ENCODE peak calls at places on chromosomes 3 and 15, in eight cellular contexts. One of them, this sample, is unnamed.

GRCh38 chr3:38362825-38363224 is 16.2 kb downstream of the XYLB start:
- DNase-seq in RWPE1: no peak
- DNase-seq in CD4-positive, alpha-beta T cell: no peak
- DNase-seq in GM23338: no peak
- DNase-seq in body of pancreas: no peak
- DNase-seq in WTC11: no peak
- DNase-seq in right atrium auricular region: no peak
- DNase-seq in lung: no peak
- DNase-seq in this sample: no peak

GRCh38 chr3:114093596-114093995 is 37.1 kb downstream of the QTRT2 start:
- DNase-seq in WTC11: no peak
- DNase-seq in right atrium auricular region: peak; percentile 70
- DNase-seq in body of pancreas: peak; percentile 43
- DNase-seq in CD4-positive, alpha-beta T cell: no peak
- DNase-seq in lung: no peak
- DNase-seq in GM23338: no peak
- DNase-seq in RWPE1: peak; percentile 56
- DNase-seq in this sample: no peak

GRCh38 chr15:91521996-91522395 is 331.5 kb upstream of the SLCO3A1 start:
- DNase-seq in GM23338: no peak
- DNase-seq in WTC11: no peak
- DNase-seq in CD4-positive, alpha-beta T cell: no peak
- DNase-seq in RWPE1: no peak
- DNase-seq in right atrium auricular region: no peak
- DNase-seq in lung: no peak
- DNase-seq in body of pancreas: no peak
- DNase-seq in this sample: no peak

GRCh38 chr3:165502707-165503106 is 306.5 kb upstream of the SLITRK3 start:
- DNase-seq in WTC11: no peak
- DNase-seq in lung: no peak
- DNase-seq in body of pancreas: no peak
- DNase-seq in right atrium auricular region: no peak
- DNase-seq in RWPE1: no peak
- DNase-seq in CD4-positive, alpha-beta T cell: no peak
- DNase-seq in GM23338: no peak
- DNase-seq in this sample: no peak

GRCh38 chr3:172749201-172749965 is 1.1 kb upstream of the ECT2 start:
- DNase-seq in body of pancreas: peak; percentile 37
- DNase-seq in GM23338: peak; percentile 16
- DNase-seq in RWPE1: peak; percentile 75
- DNase-seq in WTC11: no peak
- DNase-seq in CD4-positive, alpha-beta T cell: no peak
- DNase-seq in lung: peak; percentile 47
- DNase-seq in right atrium auricular region: peak; percentile 72
- DNase-seq in this sample: no peak

GRCh38 chr15:100801256-100801900 is 78.3 kb upstream of the ALDH1A3 start:
- DNase-seq in CD4-positive, alpha-beta T cell: no peak
- DNase-seq in right atrium auricular region: no peak
- DNase-seq in WTC11: no peak
- DNase-seq in lung: no peak
- DNase-seq in body of pancreas: no peak
- DNase-seq in GM23338: no peak
- DNase-seq in RWPE1: no peak
- DNase-seq in this sample: no peak

GRCh38 chr15:98888839-98889479 is 118.6 kb downstream of the PGPEP1L start:
- DNase-seq in lung: no peak
- DNase-seq in RWPE1: no peak
- DNase-seq in CD4-positive, alpha-beta T cell: no peak
- DNase-seq in GM23338: no peak
- DNase-seq in body of pancreas: no peak
- DNase-seq in right atrium auricular region: no peak
- DNase-seq in WTC11: no peak
- DNase-seq in this sample: no peak

GRCh38 chr15:39429898-39430357 is 151.0 kb upstream of the THBS1 start:
- DNase-seq in body of pancreas: no peak
- DNase-seq in CD4-positive, alpha-beta T cell: no peak
- DNase-seq in lung: no peak
- DNase-seq in WTC11: no peak
- DNase-seq in GM23338: no peak
- DNase-seq in RWPE1: peak; percentile 57
- DNase-seq in right atrium auricular region: no peak
- DNase-seq in this sample: no peak

GRCh38 chr3:18122264-18122663 is 302.9 kb downstream of the SATB1 start:
- DNase-seq in body of pancreas: no peak
- DNase-seq in WTC11: no peak
- DNase-seq in RWPE1: no peak
- DNase-seq in lung: no peak
- DNase-seq in right atrium auricular region: no peak
- DNase-seq in CD4-positive, alpha-beta T cell: no peak
- DNase-seq in GM23338: no peak
- DNase-seq in this sample: no peak

GRCh38 chr3:187209501-187209900 is 12.2 kb downstream of the RTP1 start:
- DNase-seq in GM23338: no peak
- DNase-seq in RWPE1: no peak
- DNase-seq in CD4-positive, alpha-beta T cell: no peak
- DNase-seq in right atrium auricular region: no peak
- DNase-seq in body of pancreas: no peak
- DNase-seq in WTC11: no peak
- DNase-seq in lung: no peak
- DNase-seq in this sample: no peak

GRCh38 chr3:187212705-187213104 is 15.4 kb downstream of the RTP1 start:
- DNase-seq in lung: no peak
- DNase-seq in body of pancreas: no peak
- DNase-seq in GM23338: no peak
- DNase-seq in right atrium auricular region: peak; percentile 62
- DNase-seq in WTC11: no peak
- DNase-seq in RWPE1: no peak
- DNase-seq in CD4-positive, alpha-beta T cell: no peak
- DNase-seq in this sample: no peak

GRCh38 chr3:187210091-187210490 is 12.8 kb downstream of the RTP1 start:
- DNase-seq in RWPE1: no peak
- DNase-seq in WTC11: no peak
- DNase-seq in right atrium auricular region: no peak
- DNase-seq in body of pancreas: no peak
- DNase-seq in lung: no peak
- DNase-seq in GM23338: no peak
- DNase-seq in CD4-positive, alpha-beta T cell: no peak
- DNase-seq in this sample: no peak

GRCh38 chr3:187210555-187211327 is 13.5 kb downstream of the RTP1 start:
- DNase-seq in CD4-positive, alpha-beta T cell: no peak
- DNase-seq in WTC11: no peak
- DNase-seq in GM23338: peak; percentile 72
- DNase-seq in body of pancreas: no peak
- DNase-seq in lung: no peak
- DNase-seq in RWPE1: no peak
- DNase-seq in right atrium auricular region: no peak
- DNase-seq in this sample: no peak

GRCh38 chr3:187211532-187212274 is 14.4 kb downstream of the RTP1 start:
- DNase-seq in WTC11: no peak
- DNase-seq in lung: no peak
- DNase-seq in RWPE1: peak; percentile 41
- DNase-seq in GM23338: no peak
- DNase-seq in body of pancreas: no peak
- DNase-seq in CD4-positive, alpha-beta T cell: no peak
- DNase-seq in right atrium auricular region: peak; percentile 64
- DNase-seq in this sample: no peak
- TF ChIP-seq CTCF in WTC11: no peak
- TF ChIP-seq CTCF in lung: no peak
- TF ChIP-seq CTCF in RWPE1: no peak
- TF ChIP-seq CTCF in GM23338: no peak
- TF ChIP-seq CTCF in body of pancreas: no peak
- TF ChIP-seq CTCF in CD4-positive, alpha-beta T cell: no peak
- TF ChIP-seq CTCF in right atrium auricular region: no peak
- TF ChIP-seq CTCF in this sample: no peak

GRCh38 chr3:124951511-124952390 is 17.2 kb upstream of the MUC13 start:
- DNase-seq in GM23338: no peak
- DNase-seq in body of pancreas: no peak
- DNase-seq in RWPE1: no peak
- DNase-seq in WTC11: no peak
- DNase-seq in CD4-positive, alpha-beta T cell: no peak
- DNase-seq in lung: no peak
- DNase-seq in right atrium auricular region: no peak
- DNase-seq in this sample: no peak
- TF ChIP-seq CTCF in GM23338: no peak
- TF ChIP-seq CTCF in body of pancreas: no peak
- TF ChIP-seq CTCF in RWPE1: no peak
- TF ChIP-seq CTCF in WTC11: no peak
- TF ChIP-seq CTCF in CD4-positive, alpha-beta T cell: no peak
- TF ChIP-seq CTCF in lung: no peak
- TF ChIP-seq CTCF in right atrium auricular region: no peak
- TF ChIP-seq CTCF in this sample: no peak

GRCh38 chr3:13528217-13528801 is 20.6 kb upstream of the FBLN2 start:
- DNase-seq in body of pancreas: no peak
- DNase-seq in GM23338: peak; percentile 93
- DNase-seq in lung: no peak
- DNase-seq in right atrium auricular region: no peak
- DNase-seq in WTC11: peak; percentile 55
- DNase-seq in CD4-positive, alpha-beta T cell: no peak
- DNase-seq in RWPE1: no peak
- DNase-seq in this sample: no peak
- TF ChIP-seq CTCF in body of pancreas: no peak
- TF ChIP-seq CTCF in GM23338: peak; percentile 58
- TF ChIP-seq CTCF in lung: no peak
- TF ChIP-seq CTCF in right atrium auricular region: peak; percentile 34
- TF ChIP-seq CTCF in WTC11: no peak
- TF ChIP-seq CTCF in CD4-positive, alpha-beta T cell: no peak
- TF ChIP-seq CTCF in RWPE1: no peak
- TF ChIP-seq CTCF in this sample: peak; percentile 52

GRCh38 chr3:42957573-42957972 is 21.5 kb upstream of the GASK1A start:
- DNase-seq in RWPE1: no peak
- DNase-seq in body of pancreas: no peak
- DNase-seq in CD4-positive, alpha-beta T cell: no peak
- DNase-seq in lung: no peak
- DNase-seq in GM23338: peak; percentile 51
- DNase-seq in WTC11: no peak
- DNase-seq in right atrium auricular region: no peak
- DNase-seq in this sample: no peak
- TF ChIP-seq CTCF in RWPE1: peak; percentile 14
- TF ChIP-seq CTCF in body of pancreas: no peak
- TF ChIP-seq CTCF in CD4-positive, alpha-beta T cell: no peak
- TF ChIP-seq CTCF in lung: no peak
- TF ChIP-seq CTCF in GM23338: peak; percentile 45
- TF ChIP-seq CTCF in WTC11: no peak
- TF ChIP-seq CTCF in right atrium auricular region: no peak
- TF ChIP-seq CTCF in this sample: peak; percentile 36

GRCh38 chr3:168655591-168655990 is 559.9 kb upstream of the GOLIM4 start:
- DNase-seq in RWPE1: no peak
- DNase-seq in body of pancreas: no peak
- DNase-seq in lung: no peak
- DNase-seq in WTC11: no peak
- DNase-seq in CD4-positive, alpha-beta T cell: no peak
- DNase-seq in right atrium auricular region: no peak
- DNase-seq in GM23338: no peak
- DNase-seq in this sample: no peak
- TF ChIP-seq CTCF in RWPE1: no peak
- TF ChIP-seq CTCF in body of pancreas: no peak
- TF ChIP-seq CTCF in lung: no peak
- TF ChIP-seq CTCF in WTC11: no peak
- TF ChIP-seq CTCF in CD4-positive, alpha-beta T cell: no peak
- TF ChIP-seq CTCF in right atrium auricular region: no peak
- TF ChIP-seq CTCF in GM23338: no peak
- TF ChIP-seq CTCF in this sample: no peak

GRCh38 chr3:33440328-33440577 is at the start of gene UBP1:
- DNase-seq in body of pancreas: peak; percentile 100
- DNase-seq in GM23338: no peak
- DNase-seq in RWPE1: no peak
- DNase-seq in right atrium auricular region: no peak
- DNase-seq in CD4-positive, alpha-beta T cell: no peak
- DNase-seq in WTC11: peak; percentile 97
- DNase-seq in lung: no peak
- DNase-seq in this sample: peak; percentile 98

GRCh38 chr3:33438284-33438668 is 1.9 kb downstream of the UBP1 start:
- DNase-seq in RWPE1: peak; percentile 2
- DNase-seq in lung: no peak
- DNase-seq in right atrium auricular region: no peak
- DNase-seq in GM23338: no peak
- DNase-seq in body of pancreas: peak; percentile 47
- DNase-seq in CD4-positive, alpha-beta T cell: no peak
- DNase-seq in WTC11: no peak
- DNase-seq in this sample: no peak

GRCh38 chr3:33438871-33439270 is 1.3 kb downstream of the UBP1 start:
- DNase-seq in lung: no peak
- DNase-seq in body of pancreas: no peak
- DNase-seq in right atrium auricular region: no peak
- DNase-seq in CD4-positive, alpha-beta T cell: no peak
- DNase-seq in RWPE1: no peak
- DNase-seq in WTC11: no peak
- DNase-seq in GM23338: no peak
- DNase-seq in this sample: no peak

GRCh38 chr3:33440578-33441321 is 545 bp upstream of the UBP1 start:
- DNase-seq in body of pancreas: peak; percentile 89
- DNase-seq in lung: peak; percentile 99
- DNase-seq in WTC11: peak; percentile 47
- DNase-seq in GM23338: peak; percentile 100
- DNase-seq in RWPE1: peak; percentile 99
- DNase-seq in right atrium auricular region: peak; percentile 99
- DNase-seq in CD4-positive, alpha-beta T cell: peak; percentile 90
- DNase-seq in this sample: no peak

DNA sequence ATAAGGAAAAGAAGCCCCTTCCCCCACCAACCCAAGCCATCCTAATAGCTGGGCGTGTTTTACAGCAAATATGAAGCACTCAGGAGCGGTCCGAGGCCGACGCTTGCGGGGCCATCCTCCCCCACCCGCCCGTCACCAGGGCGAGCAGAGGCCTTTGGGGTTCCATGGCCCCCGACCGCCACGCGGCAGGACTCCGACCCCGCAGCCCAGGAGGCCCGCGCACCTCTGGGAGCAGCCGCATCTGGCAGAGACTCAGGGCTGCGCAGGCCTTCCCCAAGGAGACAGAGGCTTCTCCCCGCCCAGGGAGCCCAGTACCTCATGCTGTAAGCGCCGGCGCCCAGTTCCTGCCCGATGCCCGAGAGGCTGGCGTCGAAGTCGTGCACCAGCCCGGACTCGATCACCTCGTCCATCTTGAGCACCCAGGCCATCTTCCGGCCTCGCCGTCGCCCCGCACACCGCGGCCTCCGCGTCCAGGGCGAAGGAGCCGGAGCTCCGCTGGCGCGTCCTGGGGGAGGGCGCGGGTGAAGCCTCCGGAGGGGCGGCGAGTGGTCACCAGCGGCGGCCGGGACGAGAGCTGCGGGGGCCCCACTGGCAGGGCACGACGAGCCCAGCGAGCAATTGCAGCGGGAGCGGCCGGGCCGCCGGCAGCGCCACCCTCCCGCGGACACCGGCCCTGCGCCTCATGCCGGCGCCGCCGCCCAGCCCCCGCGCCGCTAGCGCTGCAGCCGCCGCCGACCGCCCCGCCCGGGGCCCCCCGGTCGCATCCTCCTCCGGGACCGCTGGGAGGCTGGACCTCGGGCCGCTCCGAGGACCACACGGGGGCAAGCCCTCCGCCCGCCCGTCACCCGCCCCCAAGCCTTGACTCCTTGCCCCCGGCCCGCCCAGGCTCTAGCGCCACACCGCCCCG is 531 bp downstream of the UBP1 start:
- DNase-seq in GM23338: peak; percentile 51
- DNase-seq in body of pancreas: peak; percentile 69
- DNase-seq in CD4-positive, alpha-beta T cell: peak; percentile 25
- DNase-seq in right atrium auricular region: peak; percentile 70
- DNase-seq in WTC11: no peak
- DNase-seq in RWPE1: peak; percentile 26
- DNase-seq in lung: peak; percentile 56
- DNase-seq in this sample: peak; percentile 51
- TF ChIP-seq CTCF in GM23338: peak; percentile 19
- TF ChIP-seq CTCF in body of pancreas: peak; percentile 7
- TF ChIP-seq CTCF in CD4-positive, alpha-beta T cell: no peak
- TF ChIP-seq CTCF in right atrium auricular region: peak; percentile 39
- TF ChIP-seq CTCF in WTC11: no peak
- TF ChIP-seq CTCF in RWPE1: peak; percentile 59
- TF ChIP-seq CTCF in lung: no peak
- TF ChIP-seq CTCF in this sample: peak; percentile 46

GRCh38 chr3:40719660-40720287 is 195.0 kb downstream of the ZNF621 start:
- DNase-seq in WTC11: peak; percentile 25
- DNase-seq in GM23338: peak; percentile 56
- DNase-seq in RWPE1: peak; percentile 32
- DNase-seq in CD4-positive, alpha-beta T cell: no peak
- DNase-seq in body of pancreas: peak; percentile 54
- DNase-seq in lung: peak; percentile 37
- DNase-seq in right atrium auricular region: no peak
- DNase-seq in this sample: no peak
- TF ChIP-seq CTCF in WTC11: no peak
- TF ChIP-seq CTCF in GM23338: peak; percentile 83
- TF ChIP-seq CTCF in RWPE1: peak; percentile 51
- TF ChIP-seq CTCF in CD4-positive, alpha-beta T cell: no peak
- TF ChIP-seq CTCF in body of pancreas: peak; percentile 78
- TF ChIP-seq CTCF in lung: no peak
- TF ChIP-seq CTCF in right atrium auricular region: peak; percentile 47
- TF ChIP-seq CTCF in this sample: peak; percentile 29

This sample was measured in progenitor cell of endocrine pancreas.